ENCODE peak calls at places on chromosomes 12 and 14, in four cellular contexts. H is GM12878, U is H1, J is HepG2. B is an unnamed sample.

GRCh38 chr12:108838194-108839010 is 19.0 kb downstream of the SSH1 start:
- DNase-seq in J (peak), U (no peak), H (peak), B (peak)

GRCh38 chr12:117119592-117120198 is 20.5 kb upstream of the TESC start:
- DNase-seq in J (peak), H (no peak), U (peak), B (peak)

GRCh38 chr12:26156201-26156871 is 31.5 kb upstream of the BHLHE41 start:
- DNase-seq in H (peak), J (no peak), U (no peak), B (no peak)

GRCh38 chr12:116133149-116133548 is 144.3 kb downstream of the MED13L start:
- DNase-seq in J (peak), U (no peak), H (no peak), B (no peak)

GRCh38 chr12:106342397-106343212 is 14.9 kb upstream of the POLR3B start:
- DNase-seq in U (no peak), H (no peak), J (peak), B (no peak)

GRCh38 chr12:71477609-71478008 is 38.0 kb downstream of the LGR5 start:
- DNase-seq in U (no peak), H (no peak), J (no peak), B (no peak)

GRCh38 chr12:131381716-131382430 is 329.0 kb upstream of the SFSWAP start:
- DNase-seq in U (no peak), J (no peak), H (no peak), B (no peak)

GRCh38 chr12:45381351-45381750 is 165.5 kb downstream of the ANO6 start:
- DNase-seq in U (no peak), H (no peak), J (no peak), B (no peak)

GRCh38 chr14:75238728-75239455 is 39.7 kb upstream of the FOS start:
- DNase-seq in U (no peak), J (no peak), H (no peak), B (no peak)

GRCh38 chr12:111578276-111578970 is 20.7 kb downstream of the ATXN2 start:
- DNase-seq in J (peak), U (no peak), H (no peak), B (no peak)

GRCh38 chr14:36505193-36505815 is 14.7 kb downstream of the NKX2-1 start:
- DNase-seq in J (no peak), H (no peak), U (no peak), B (no peak)

GRCh38 chr12:132827763-132828703 is 636 bp downstream of the GOLGA3 start:
- DNase-seq in U (no peak), H (no peak), J (peak), B (no peak)

GRCh38 chr12:88418856-88419497 is 161.3 kb downstream of the KITLG start:
- DNase-seq in H (no peak), J (no peak), U (no peak), B (no peak)

GRCh38 chr12:82904219-82904795 is 217.6 kb downstream of the TMTC2 start:
- DNase-seq in U (no peak), H (no peak), J (no peak), B (no peak)

GRCh38 chr12:22083167-22083566 is 37.1 kb downstream of the CMAS start:
- DNase-seq in H (no peak), J (peak), U (no peak), B (no peak)

GRCh38 chr12:23204933-23205778 is 580.2 kb downstream of the ETNK1 start:
- DNase-seq in U (no peak), J (peak), H (peak), B (peak)

GRCh38 chr12:120939523-120939922 is 35.4 kb upstream of the SPPL3 start:
- DNase-seq in J (no peak), H (no peak), U (no peak), B (no peak)

GRCh38 chr12:12562016-12562483 is 613 bp downstream of the DUSP16 start:
- DNase-seq in H (no peak), U (no peak), J (no peak), B (peak)

GRCh38 chr14:87615050-87615449 is 377.9 kb downstream of the GALC start:
- DNase-seq in H (no peak), J (no peak), U (no peak), B (no peak)

GRCh38 chr12:103928736-103929050 is 1.5 kb upstream of the HSP90B1 start:
- DNase-seq in H (peak), U (no peak), J (no peak), B (no peak)

DNA sequence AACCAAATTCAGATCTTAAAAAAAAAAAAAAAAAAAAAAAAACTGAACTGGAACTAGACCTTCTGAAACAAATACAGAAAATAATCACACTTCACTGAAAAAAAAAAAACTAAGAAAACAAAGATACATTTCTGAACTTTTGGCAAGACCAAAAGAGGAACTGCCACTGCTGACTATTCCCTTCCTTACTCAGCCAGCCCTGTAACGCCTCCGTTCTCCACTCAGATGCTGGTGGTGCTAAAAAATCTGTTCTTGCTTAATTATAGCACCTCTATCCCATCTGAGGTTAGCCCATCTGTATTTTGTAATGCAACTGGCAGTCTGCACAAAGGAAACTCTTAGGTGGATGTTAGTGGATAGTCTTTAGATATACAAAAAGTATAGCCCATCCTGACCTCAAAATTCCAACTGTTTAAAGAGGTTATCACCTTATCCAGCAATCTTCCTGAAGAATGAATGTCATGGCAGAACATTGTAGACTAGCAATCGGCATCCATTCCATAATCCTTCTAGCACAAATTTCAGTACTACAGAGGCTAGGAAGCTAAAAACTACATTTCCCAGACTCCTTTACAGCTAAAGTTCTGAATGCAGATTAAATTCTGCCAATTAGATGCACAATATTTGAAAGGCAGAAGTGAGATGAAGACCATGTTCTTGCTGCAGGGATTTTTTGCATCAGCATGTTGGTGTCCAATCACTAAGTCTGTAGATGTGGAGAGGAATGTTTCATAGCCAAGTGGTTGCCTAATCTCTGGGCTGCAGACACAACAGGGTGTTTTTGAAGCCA is 5.8 kb downstream of the MAP3K9 start:
- DNase-seq in J (no peak), H (peak), U (no peak), B (no peak)
- TF ChIP-seq YY1 in J (no peak), H (no peak), U (no peak), B (no peak)

GRCh38 chr12:50720501-50720900 is 43.4 kb upstream of the ATF1 start:
- DNase-seq in H (no peak), U (no peak), J (no peak), B (no peak)

GRCh38 chr12:50723870-50724269 is 40.0 kb upstream of the ATF1 start:
- DNase-seq in U (no peak), J (no peak), H (no peak), B (no peak)

GRCh38 chr12:50718760-50719159 is 45.1 kb upstream of the ATF1 start:
- DNase-seq in J (no peak), H (no peak), U (no peak), B (no peak)

GRCh38 chr12:50715174-50715573 is 48.7 kb upstream of the ATF1 start:
- DNase-seq in J (no peak), U (no peak), H (no peak), B (no peak)

DNA sequence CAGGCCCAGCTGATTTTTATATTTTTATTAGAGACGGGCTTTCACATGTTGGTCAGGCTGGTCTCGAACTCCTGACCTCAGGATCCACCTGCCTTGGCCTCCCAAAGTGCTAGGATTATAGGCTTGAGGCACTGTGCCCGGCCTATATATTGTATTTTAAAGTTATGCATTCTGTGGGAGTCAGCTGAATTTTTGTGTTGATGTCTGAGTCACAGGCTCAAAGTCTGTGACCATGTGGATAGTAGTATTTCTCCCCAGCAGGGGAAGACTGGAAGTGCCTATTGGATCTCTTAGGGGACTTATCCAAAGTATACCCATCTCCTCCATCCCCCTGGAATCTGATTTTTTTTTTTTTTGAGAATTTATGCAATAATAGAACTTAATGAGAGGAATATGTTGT is 43.8 kb upstream of the ATF1 start:
- DNase-seq in U (no peak), J (peak), H (no peak), B (no peak)
- TF ChIP-seq SUZ12 in U (no peak), J (no peak), H (no peak), B (no peak)

GRCh38 chr14:24425704-24426103 is 3.8 kb downstream of the CBLN3 start:
- DNase-seq in H (no peak), J (peak), U (no peak), B (no peak)
- TF ChIP-seq YY1 in H (no peak), J (no peak), U (no peak), B (no peak)

GRCh38 chr14:66216763-66217162 is 269.4 kb upstream of the CCDC196 start:
- DNase-seq in U (no peak), J (no peak), H (no peak), B (peak)
- TF ChIP-seq SUZ12 in U (no peak), J (no peak), H (no peak), B (no peak)

GRCh38 chr12:101707131-101707782 is 9.8 kb downstream of the CHPT1 start:
- DNase-seq in J (no peak), H (no peak), U (no peak), B (no peak)
- TF ChIP-seq YY1 in J (no peak), H (no peak), U (no peak), B (no peak)

DNA sequence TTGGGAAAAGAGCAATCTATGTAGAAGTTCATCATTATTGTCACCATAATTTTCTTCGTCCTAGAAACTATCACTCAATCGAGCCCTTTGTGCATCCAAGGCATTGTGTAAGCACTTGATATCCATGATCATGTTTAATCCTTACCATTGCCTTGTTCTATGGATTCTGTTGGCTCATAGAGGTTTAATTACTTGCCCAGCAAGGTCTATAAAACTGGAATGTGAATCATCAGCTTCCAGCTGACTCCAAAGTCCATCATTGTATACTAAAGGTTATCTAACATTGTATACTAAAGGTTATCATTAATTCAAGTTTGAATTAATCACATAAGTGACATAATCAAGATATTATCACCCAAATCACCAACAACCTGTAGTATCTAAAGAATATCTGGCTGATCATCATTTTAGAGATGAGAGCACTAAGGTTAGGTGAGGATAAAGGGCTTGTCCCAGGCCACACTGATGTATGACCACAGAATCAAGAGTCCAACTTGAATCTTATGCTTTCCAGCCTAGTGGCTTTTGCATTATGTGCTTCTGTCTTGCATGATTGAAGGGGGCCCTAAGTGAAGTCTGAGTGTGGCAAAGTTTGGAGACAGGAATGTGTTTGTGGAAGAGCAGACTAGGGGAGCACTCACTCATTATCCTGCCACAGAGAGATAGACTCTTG is 188.1 kb downstream of the ANO4 start:
- DNase-seq in J (no peak), H (no peak), U (no peak), B (no peak)
- TF ChIP-seq SUZ12 in J (no peak), H (no peak), U (no peak), B (no peak)

B was measured in NT2/D1.